ENCODE peak calls at places on chromosomes 3 and 15, in seven cellular contexts. One of them, this sample, is unnamed.

GRCh38 chr15:62709261-62709660 is 333.3 kb upstream of the TPM1 start:
- DNase-seq in left lung: no peak
- DNase-seq in hepatocyte: no peak
- DNase-seq in astrocyte of the cerebellum: no peak
- DNase-seq in choroid plexus epithelial cell: no peak
- DNase-seq in dorsolateral prefrontal cortex: no peak
- DNase-seq in heart right ventricle: no peak
- DNase-seq in this sample: no peak

GRCh38 chr15:58526647-58527192 is 94.9 kb downstream of the LIPC start:
- DNase-seq in left lung: no peak
- DNase-seq in hepatocyte: no peak
- DNase-seq in astrocyte of the cerebellum: no peak
- DNase-seq in choroid plexus epithelial cell: no peak
- DNase-seq in dorsolateral prefrontal cortex: no peak
- DNase-seq in heart right ventricle: no peak
- DNase-seq in this sample: no peak

GRCh38 chr3:114451561-114452018 is 157.8 kb downstream of the TIGIT start:
- DNase-seq in left lung: no peak
- DNase-seq in hepatocyte: no peak
- DNase-seq in astrocyte of the cerebellum: no peak
- DNase-seq in choroid plexus epithelial cell: peak
- DNase-seq in dorsolateral prefrontal cortex: no peak
- DNase-seq in heart right ventricle: no peak
- DNase-seq in this sample: no peak

GRCh38 chr3:187207624-187208023 is 10.3 kb downstream of the RTP1 start:
- DNase-seq in left lung: no peak
- DNase-seq in hepatocyte: no peak
- DNase-seq in astrocyte of the cerebellum: no peak
- DNase-seq in choroid plexus epithelial cell: no peak
- DNase-seq in dorsolateral prefrontal cortex: no peak
- DNase-seq in heart right ventricle: no peak
- DNase-seq in this sample: no peak

GRCh38 chr3:71397046-71397445 is 186.5 kb downstream of the FOXP1 start:
- DNase-seq in left lung: no peak
- DNase-seq in hepatocyte: peak
- DNase-seq in astrocyte of the cerebellum: no peak
- DNase-seq in choroid plexus epithelial cell: peak
- DNase-seq in dorsolateral prefrontal cortex: no peak
- DNase-seq in heart right ventricle: no peak
- DNase-seq in this sample: no peak

GRCh38 chr3:126465928-126466564 is 9.6 kb downstream of the ZXDC start:
- DNase-seq in left lung: peak
- DNase-seq in hepatocyte: no peak
- DNase-seq in astrocyte of the cerebellum: no peak
- DNase-seq in choroid plexus epithelial cell: no peak
- DNase-seq in dorsolateral prefrontal cortex: no peak
- DNase-seq in heart right ventricle: no peak
- DNase-seq in this sample: no peak

GRCh38 chr3:134911611-134912604 is 116.8 kb downstream of the EPHB1 start:
- DNase-seq in left lung: no peak
- DNase-seq in hepatocyte: no peak
- DNase-seq in astrocyte of the cerebellum: no peak
- DNase-seq in choroid plexus epithelial cell: no peak
- DNase-seq in dorsolateral prefrontal cortex: no peak
- DNase-seq in heart right ventricle: no peak
- DNase-seq in this sample: no peak

GRCh38 chr3:43879166-43879565 is 188.4 kb downstream of the ABHD5 start:
- DNase-seq in left lung: no peak
- DNase-seq in hepatocyte: peak
- DNase-seq in astrocyte of the cerebellum: no peak
- DNase-seq in choroid plexus epithelial cell: peak
- DNase-seq in dorsolateral prefrontal cortex: no peak
- DNase-seq in heart right ventricle: no peak
- DNase-seq in this sample: no peak

GRCh38 chr3:157693762-157694161 is 190.5 kb upstream of the VEPH1 start:
- DNase-seq in left lung: no peak
- DNase-seq in hepatocyte: no peak
- DNase-seq in astrocyte of the cerebellum: no peak
- DNase-seq in choroid plexus epithelial cell: no peak
- DNase-seq in dorsolateral prefrontal cortex: no peak
- DNase-seq in heart right ventricle: no peak
- DNase-seq in this sample: no peak

GRCh38 chr3:14797731-14798130 is 21.0 kb upstream of the FGD5 start:
- DNase-seq in left lung: peak
- DNase-seq in hepatocyte: no peak
- DNase-seq in astrocyte of the cerebellum: no peak
- DNase-seq in choroid plexus epithelial cell: no peak
- DNase-seq in dorsolateral prefrontal cortex: peak
- DNase-seq in heart right ventricle: no peak
- DNase-seq in this sample: no peak

GRCh38 chr15:29333261-29333660 is 63.6 kb upstream of the NSMCE3 start:
- DNase-seq in left lung: no peak
- DNase-seq in hepatocyte: no peak
- DNase-seq in astrocyte of the cerebellum: no peak
- DNase-seq in choroid plexus epithelial cell: no peak
- DNase-seq in dorsolateral prefrontal cortex: no peak
- DNase-seq in heart right ventricle: no peak
- DNase-seq in this sample: no peak

GRCh38 chr3:112093180-112093522 is 7.0 kb downstream of the C3orf52 start:
- DNase-seq in left lung: no peak
- DNase-seq in hepatocyte: no peak
- DNase-seq in astrocyte of the cerebellum: no peak
- DNase-seq in choroid plexus epithelial cell: peak
- DNase-seq in dorsolateral prefrontal cortex: no peak
- DNase-seq in heart right ventricle: no peak
- DNase-seq in this sample: no peak

GRCh38 chr3:153980252-153980590 is 141.0 kb upstream of the ARHGEF26 start:
- DNase-seq in left lung: no peak
- DNase-seq in hepatocyte: peak
- DNase-seq in astrocyte of the cerebellum: no peak
- DNase-seq in choroid plexus epithelial cell: no peak
- DNase-seq in dorsolateral prefrontal cortex: no peak
- DNase-seq in heart right ventricle: no peak
- DNase-seq in this sample: no peak

GRCh38 chr3:133742351-133743091 is 3.7 kb upstream of the TF start:
- DNase-seq in left lung: no peak
- DNase-seq in hepatocyte: no peak
- DNase-seq in astrocyte of the cerebellum: peak
- DNase-seq in choroid plexus epithelial cell: peak
- DNase-seq in dorsolateral prefrontal cortex: no peak
- DNase-seq in heart right ventricle: no peak
- DNase-seq in this sample: no peak

GRCh38 chr3:174440741-174441587 is 418.2 kb upstream of the NAALADL2 start:
- DNase-seq in left lung: peak
- DNase-seq in hepatocyte: peak
- DNase-seq in astrocyte of the cerebellum: peak
- DNase-seq in choroid plexus epithelial cell: peak
- DNase-seq in dorsolateral prefrontal cortex: peak
- DNase-seq in heart right ventricle: peak
- DNase-seq in this sample: peak

GRCh38 chr3:174439621-174440349 is 419.3 kb upstream of the NAALADL2 start:
- DNase-seq in left lung: peak
- DNase-seq in hepatocyte: peak
- DNase-seq in astrocyte of the cerebellum: peak
- DNase-seq in choroid plexus epithelial cell: peak
- DNase-seq in dorsolateral prefrontal cortex: no peak
- DNase-seq in heart right ventricle: no peak
- DNase-seq in this sample: peak

GRCh38 chr3:174441588-174442316 is 417.4 kb upstream of the NAALADL2 start:
- DNase-seq in left lung: no peak
- DNase-seq in hepatocyte: no peak
- DNase-seq in astrocyte of the cerebellum: no peak
- DNase-seq in choroid plexus epithelial cell: peak
- DNase-seq in dorsolateral prefrontal cortex: no peak
- DNase-seq in heart right ventricle: no peak
- DNase-seq in this sample: peak

GRCh38 chr3:174440350-174440716 is 418.8 kb upstream of the NAALADL2 start:
- DNase-seq in left lung: peak
- DNase-seq in hepatocyte: peak
- DNase-seq in astrocyte of the cerebellum: peak
- DNase-seq in choroid plexus epithelial cell: peak
- DNase-seq in dorsolateral prefrontal cortex: no peak
- DNase-seq in heart right ventricle: no peak
- DNase-seq in this sample: peak

DNA sequence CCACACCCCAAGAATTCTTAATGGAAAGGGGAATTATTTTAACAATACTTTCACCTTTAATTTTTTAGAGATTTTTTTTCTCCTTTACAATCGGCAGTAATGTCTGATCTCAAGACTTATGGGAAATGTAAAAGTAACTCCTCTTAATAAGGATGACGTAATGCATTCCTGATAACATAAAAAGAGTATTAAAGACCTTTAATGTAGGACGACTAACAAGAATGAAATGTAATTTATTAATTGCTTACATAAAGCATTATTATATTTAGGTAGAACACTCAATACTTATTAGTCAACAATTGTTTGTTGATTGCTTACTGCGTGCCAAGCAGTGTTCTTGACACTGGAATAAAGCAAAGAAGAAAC is 416.8 kb upstream of the NAALADL2 start:
- DNase-seq in left lung: no peak
- DNase-seq in hepatocyte: no peak
- DNase-seq in astrocyte of the cerebellum: no peak
- DNase-seq in choroid plexus epithelial cell: no peak
- DNase-seq in dorsolateral prefrontal cortex: no peak
- DNase-seq in heart right ventricle: no peak
- DNase-seq in this sample: no peak
- H3K4me3 ChIP-seq in left lung: no peak
- H3K4me3 ChIP-seq in hepatocyte: peak
- H3K4me3 ChIP-seq in astrocyte of the cerebellum: peak
- H3K4me3 ChIP-seq in choroid plexus epithelial cell: peak
- H3K4me3 ChIP-seq in dorsolateral prefrontal cortex: peak
- H3K4me3 ChIP-seq in heart right ventricle: peak
- H3K4me3 ChIP-seq in this sample: peak

GRCh38 chr15:65599677-65600076 is 11.3 kb downstream of the INTS14 start:
- DNase-seq in left lung: no peak
- DNase-seq in hepatocyte: no peak
- DNase-seq in astrocyte of the cerebellum: no peak
- DNase-seq in choroid plexus epithelial cell: no peak
- DNase-seq in dorsolateral prefrontal cortex: no peak
- DNase-seq in heart right ventricle: no peak
- DNase-seq in this sample: no peak

GRCh38 chr15:65598468-65598867 is 12.5 kb downstream of the INTS14 start:
- DNase-seq in left lung: no peak
- DNase-seq in hepatocyte: no peak
- DNase-seq in astrocyte of the cerebellum: no peak
- DNase-seq in choroid plexus epithelial cell: no peak
- DNase-seq in dorsolateral prefrontal cortex: no peak
- DNase-seq in heart right ventricle: no peak
- DNase-seq in this sample: no peak

GRCh38 chr15:65595960-65596359 is 15.0 kb downstream of the INTS14 start:
- DNase-seq in left lung: no peak
- DNase-seq in hepatocyte: no peak
- DNase-seq in astrocyte of the cerebellum: no peak
- DNase-seq in choroid plexus epithelial cell: peak
- DNase-seq in dorsolateral prefrontal cortex: no peak
- DNase-seq in heart right ventricle: no peak
- DNase-seq in this sample: no peak
- TF ChIP-seq CTCF in left lung: no peak
- TF ChIP-seq CTCF in hepatocyte: peak
- TF ChIP-seq CTCF in astrocyte of the cerebellum: peak
- TF ChIP-seq CTCF in choroid plexus epithelial cell: peak
- TF ChIP-seq CTCF in dorsolateral prefrontal cortex: peak
- TF ChIP-seq CTCF in heart right ventricle: no peak
- TF ChIP-seq CTCF in this sample: no peak

GRCh38 chr3:128720891-128721290 is 5.1 kb upstream of the RAB7A start:
- DNase-seq in left lung: no peak
- DNase-seq in hepatocyte: no peak
- DNase-seq in astrocyte of the cerebellum: no peak
- DNase-seq in choroid plexus epithelial cell: no peak
- DNase-seq in dorsolateral prefrontal cortex: no peak
- DNase-seq in heart right ventricle: no peak
- DNase-seq in this sample: no peak
- H3K4me3 ChIP-seq in left lung: no peak
- H3K4me3 ChIP-seq in hepatocyte: no peak
- H3K4me3 ChIP-seq in astrocyte of the cerebellum: no peak
- H3K4me3 ChIP-seq in choroid plexus epithelial cell: no peak
- H3K4me3 ChIP-seq in dorsolateral prefrontal cortex: no peak
- H3K4me3 ChIP-seq in heart right ventricle: no peak
- H3K4me3 ChIP-seq in this sample: no peak

DNA sequence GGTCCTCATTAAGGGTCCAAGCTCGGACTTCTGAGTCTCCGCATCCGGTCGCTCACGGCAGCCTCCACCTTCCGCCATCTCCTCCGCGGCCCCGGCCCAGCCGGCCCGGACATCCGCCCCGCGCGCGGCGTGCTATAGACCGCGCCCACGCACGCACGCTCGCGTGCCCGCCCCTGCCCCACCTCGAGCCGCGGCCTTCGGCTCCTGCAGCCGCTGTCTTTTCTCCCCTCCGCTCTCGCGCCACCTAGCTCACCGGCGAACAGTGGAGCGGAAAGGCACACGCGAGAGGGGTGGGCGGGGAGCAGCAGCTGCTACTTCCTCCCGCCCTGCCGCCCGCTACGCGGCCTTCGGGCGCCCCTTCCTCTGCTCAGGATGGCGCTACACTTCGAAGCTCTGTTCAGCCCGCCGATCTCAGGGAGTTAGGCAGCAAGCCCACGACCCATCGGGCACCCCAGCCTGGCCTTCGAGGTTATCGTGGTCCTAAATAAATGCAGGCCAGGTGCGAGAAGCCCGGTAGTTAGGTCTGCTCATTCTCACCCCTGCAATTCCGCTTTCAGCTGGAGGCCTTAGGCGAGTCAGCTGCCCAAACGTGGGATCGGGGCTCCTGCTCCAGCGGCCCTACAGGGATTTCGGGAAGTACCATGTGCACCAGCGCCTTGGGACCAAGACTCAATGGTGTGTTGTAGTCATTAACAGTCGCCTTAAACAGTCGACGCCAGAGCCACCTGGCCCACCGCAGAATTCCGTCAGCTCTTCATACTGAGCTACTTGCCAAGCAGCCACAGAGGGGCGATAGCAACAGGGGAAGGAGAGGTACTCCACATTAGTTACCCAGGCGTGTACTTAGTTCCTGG is at the start of gene USP4:
- DNase-seq in left lung: peak
- DNase-seq in hepatocyte: peak
- DNase-seq in astrocyte of the cerebellum: peak
- DNase-seq in choroid plexus epithelial cell: peak
- DNase-seq in dorsolateral prefrontal cortex: peak
- DNase-seq in heart right ventricle: peak
- DNase-seq in this sample: no peak
- TF ChIP-seq CTCF in left lung: peak
- TF ChIP-seq CTCF in hepatocyte: peak
- TF ChIP-seq CTCF in astrocyte of the cerebellum: peak
- TF ChIP-seq CTCF in choroid plexus epithelial cell: peak
- TF ChIP-seq CTCF in dorsolateral prefrontal cortex: peak
- TF ChIP-seq CTCF in heart right ventricle: peak
- TF ChIP-seq CTCF in this sample: peak

GRCh38 chr3:27730774-27731659 is 8.9 kb upstream of the EOMES start:
- DNase-seq in left lung: no peak
- DNase-seq in hepatocyte: no peak
- DNase-seq in astrocyte of the cerebellum: no peak
- DNase-seq in choroid plexus epithelial cell: no peak
- DNase-seq in dorsolateral prefrontal cortex: no peak
- DNase-seq in heart right ventricle: no peak
- DNase-seq in this sample: no peak
- H3K4me3 ChIP-seq in left lung: no peak
- H3K4me3 ChIP-seq in hepatocyte: no peak
- H3K4me3 ChIP-seq in astrocyte of the cerebellum: no peak
- H3K4me3 ChIP-seq in choroid plexus epithelial cell: no peak
- H3K4me3 ChIP-seq in dorsolateral prefrontal cortex: no peak
- H3K4me3 ChIP-seq in heart right ventricle: no peak
- H3K4me3 ChIP-seq in this sample: no peak

GRCh38 chr3:108552267-108553159 is 36.7 kb downstream of the CIP2A start:
- DNase-seq in left lung: no peak
- DNase-seq in hepatocyte: peak
- DNase-seq in astrocyte of the cerebellum: peak
- DNase-seq in choroid plexus epithelial cell: peak
- DNase-seq in dorsolateral prefrontal cortex: no peak
- DNase-seq in heart right ventricle: no peak
- DNase-seq in this sample: no peak
- TF ChIP-seq CTCF in left lung: peak
- TF ChIP-seq CTCF in hepatocyte: peak
- TF ChIP-seq CTCF in astrocyte of the cerebellum: peak
- TF ChIP-seq CTCF in choroid plexus epithelial cell: peak
- TF ChIP-seq CTCF in dorsolateral prefrontal cortex: peak
- TF ChIP-seq CTCF in heart right ventricle: peak
- TF ChIP-seq CTCF in this sample: no peak